ENCODE peak calls at places on chromosomes 13 and 19, in six cellular contexts. O, S, V, N, E and T are unnamed samples.

GRCh38 chr19:16588089-16588823 is 16.0 kb upstream of the SLC35E1 start:
- DNase-seq in O (peak), S (no peak), V (no peak), N (peak), E (peak), T (peak)

GRCh38 chr13:98751397-98752110 is 918 bp downstream of the SLC15A1 start:
- DNase-seq in O (no peak), S (peak), V (no peak), N (no peak), E (no peak), T (no peak)

GRCh38 chr13:26839682-26840081 is 79.1 kb upstream of the GPR12 start:
- DNase-seq in O (no peak), S (no peak), V (no peak), N (no peak), E (no peak), T (no peak)

GRCh38 chr19:48842744-48843162 is 6.5 kb upstream of the HSD17B14 start:
- DNase-seq in O (no peak), S (peak), V (no peak), N (peak), E (no peak), T (peak)

GRCh38 chr13:95327190-95327589 is 25.9 kb upstream of the ABCC4 start:
- DNase-seq in O (no peak), S (no peak), V (no peak), N (no peak), E (no peak), T (no peak)

GRCh38 chr19:53466726-53467125 is 807 bp upstream of the ZNF813 start:
- DNase-seq in O (no peak), S (no peak), V (no peak), N (no peak), E (no peak), T (no peak)

GRCh38 chr13:97226788-97227627 is 4.9 kb downstream of the MBNL2 start:
- DNase-seq in O (no peak), S (no peak), V (no peak), N (peak), E (no peak), T (no peak)

GRCh38 chr13:50375792-50376191 is 360.5 kb downstream of the KCNRG start:
- DNase-seq in O (no peak), S (peak), V (no peak), N (no peak), E (no peak), T (peak)

GRCh38 chr13:88068316-88068715 is 397.1 kb downstream of the SLITRK5 start:
- DNase-seq in O (no peak), S (peak), V (no peak), N (no peak), E (no peak), T (no peak)

GRCh38 chr19:28009696-28010095 is 1203.3 kb downstream of the UQCRFS1 start:
- DNase-seq in O (no peak), S (peak), V (no peak), N (no peak), E (no peak), T (no peak)

GRCh38 chr19:9673912-9674668 is 810 bp downstream of the ZNF562 start:
- DNase-seq in O (no peak), S (no peak), V (no peak), N (peak), E (no peak), T (no peak)

GRCh38 chr19:5113101-5113557 is 144.2 kb downstream of the KDM4B start:
- DNase-seq in O (no peak), S (peak), V (no peak), N (no peak), E (no peak), T (no peak)

GRCh38 chr19:55226788-55227187 is 1.8 kb downstream of the TMEM86B start:
- DNase-seq in O (no peak), S (no peak), V (no peak), N (no peak), E (no peak), T (no peak)